ENCODE peak calls at places on chromosomes 5 and 9, in five cellular contexts. A, P, B, J and S are unnamed samples. For H3K9me3, the result is how much of the 10 kb centered on the place peaks cover.

GRCh38 chr5:180395540-180396274 is 42.6 kb upstream of the GFPT2 start:
- DNase-seq in P (peak), J (no peak), A (no peak), B (no peak), S (no peak)

GRCh38 chr9:109639666-109640231 is 140.2 kb upstream of the PALM2AKAP2 start:
- DNase-seq in A (no peak), P (no peak), B (no peak), J (no peak), S (no peak)

GRCh38 chr9:38117646-38118045 is 48.6 kb upstream of the SHB start:
- DNase-seq in P (no peak), J (no peak), B (no peak), A (no peak), S (peak)

GRCh38 chr9:107060026-107060425 is 197.1 kb downstream of the ZNF462 start:
- DNase-seq in B (no peak), A (no peak), P (no peak), J (no peak), S (no peak)

GRCh38 chr9:35954942-35955546 is 2.9 kb downstream of the OR2S2 start:
- DNase-seq in A (peak), P (peak), B (no peak), J (peak), S (peak)

GRCh38 chr5:91011029-91011428 is 372.1 kb downstream of the ARRDC3 start:
- DNase-seq in A (no peak), J (no peak), B (no peak), P (no peak), S (no peak)

GRCh38 chr5:52605992-52606321 is 181.8 kb upstream of the ITGA1 start:
- DNase-seq in J (no peak), B (no peak), A (no peak), P (no peak), S (no peak)

GRCh38 chr9:137030528-137030927 is 1.4 kb downstream of the FUT7 start:
- DNase-seq in A (no peak), J (no peak), P (no peak), B (no peak), S (no peak)

GRCh38 chr5:67196537-67197059 is at the start of gene CD180:
- DNase-seq in J (no peak), P (no peak), B (no peak), A (no peak), S (no peak)

GRCh38 chr5:10351199-10351881 is 2.2 kb upstream of the MARCHF6 start:
- DNase-seq in J (no peak), B (no peak), A (no peak), P (no peak), S (no peak)

GRCh38 chr9:95005276-95006141 is 279.0 kb downstream of the AOPEP start:
- DNase-seq in P (no peak), B (no peak), J (no peak), A (no peak), S (peak)

GRCh38 chr5:130109152-130109551 is 204.9 kb downstream of the CHSY3 start:
- DNase-seq in J (no peak), A (peak), B (no peak), P (no peak), S (no peak)

GRCh38 chr9:133368249-133368881 is 7.5 kb downstream of the SURF4 start:
- DNase-seq in B (no peak), J (peak), A (no peak), P (peak), S (no peak)

GRCh38 chr9:133370680-133371079 is 5.2 kb downstream of the SURF4 start:
- DNase-seq in P (peak), B (no peak), A (no peak), J (no peak), S (no peak)

GRCh38 chr9:133369419-133369818 is 6.4 kb downstream of the SURF4 start:
- DNase-seq in P (peak), B (no peak), A (no peak), J (no peak), S (no peak)

GRCh38 chr9:133371261-133371711 is 4.6 kb downstream of the SURF4 start:
- DNase-seq in J (no peak), A (no peak), B (no peak), P (peak), S (no peak)

GRCh38 chr9:133369923-133370322 is 5.9 kb downstream of the SURF4 start:
- DNase-seq in B (no peak), J (no peak), P (no peak), A (no peak), S (no peak)
- H3K27ac ChIP-seq in B (peak), J (peak), P (peak), A (no peak), S (no peak)

GRCh38 chr5:2532809-2533208 is 218.7 kb downstream of the IRX2 start:
- DNase-seq in P (no peak), B (no peak), J (no peak), A (no peak), S (no peak)

GRCh38 chr5:2534251-2534650 is 217.2 kb downstream of the IRX2 start:
- DNase-seq in P (no peak), J (no peak), A (no peak), B (no peak), S (no peak)

GRCh38 chr5:2536632-2537031 is 214.8 kb downstream of the IRX2 start:
- DNase-seq in B (no peak), J (no peak), A (no peak), P (no peak), S (no peak)

GRCh38 chr5:2538169-2538568 is 213.3 kb downstream of the IRX2 start:
- DNase-seq in P (no peak), B (no peak), A (peak), J (no peak), S (no peak)

GRCh38 chr5:2534970-2535369 is 216.5 kb downstream of the IRX2 start:
- DNase-seq in A (no peak), P (no peak), J (no peak), B (no peak), S (no peak)
- H3K9me3 ChIP-seq in A (under half), P (under half), J (under half), B (under half), S (under half)

GRCh38 chr5:160166069-160166972 is 47.1 kb upstream of the PWWP2A start:
- DNase-seq in J (no peak), P (no peak), B (no peak), A (no peak), S (no peak)
- H3K27ac ChIP-seq in J (peak), P (peak), B (peak), A (no peak), S (peak)

GRCh38 chr5:74534397-74535129 is 106.0 kb downstream of the ENC1 start:
- DNase-seq in J (no peak), P (no peak), B (no peak), A (no peak), S (no peak)

GRCh38 chr5:74526111-74526510 is 114.4 kb downstream of the ENC1 start:
- DNase-seq in J (no peak), P (no peak), A (no peak), B (no peak), S (no peak)

GRCh38 chr5:74530316-74530917 is 110.1 kb downstream of the ENC1 start:
- DNase-seq in A (no peak), J (no peak), B (no peak), P (no peak), S (no peak)

GRCh38 chr5:74529101-74529500 is 111.4 kb downstream of the ENC1 start:
- DNase-seq in P (no peak), A (no peak), B (no peak), J (no peak), S (no peak)
- H3K9me3 ChIP-seq in P (under half), A (under half), B (under half), J (under half), S (under half)

DNA sequence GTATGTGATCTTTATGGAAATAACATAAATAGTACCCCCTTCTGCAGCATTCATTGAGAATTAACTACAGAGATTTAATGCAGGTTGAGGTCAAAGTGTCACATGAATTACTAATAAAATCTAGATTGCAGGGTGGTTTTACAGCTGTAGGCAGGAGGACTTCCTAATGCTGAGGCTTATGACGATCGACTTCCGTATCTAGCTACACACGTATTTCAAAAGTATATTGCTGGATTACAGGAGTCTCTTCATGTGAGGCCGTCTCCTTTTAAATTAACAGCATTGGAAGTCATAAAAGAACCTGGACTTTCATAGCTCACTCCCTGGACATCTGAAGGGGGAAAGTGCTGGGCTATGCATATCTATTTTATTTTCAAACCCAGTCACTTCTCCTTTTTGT is 180.9 kb downstream of the OSTF1 start:
- DNase-seq in B (no peak), P (no peak), J (no peak), A (no peak), S (no peak)
- H3K27ac ChIP-seq in B (no peak), P (no peak), J (peak), A (no peak), S (no peak)

GRCh38 chr5:45677524-45677923 is 18.7 kb downstream of the HCN1 start:
- DNase-seq in P (no peak), A (no peak), B (no peak), J (no peak), S (no peak)
- H3K9me3 ChIP-seq in P (under half), A (under half), B (under half), J (under half), S (under half)